ENCODE peak calls at places on chromosomes 4 and X, in six cellular contexts. K is Calu3, L is heart right ventricle, D is activated T-cell treated with anti-CD3 and anti-CD28 coated beads for 48 hours, U is AG08396, S is activated gamma-delta T cell treated with Interleukin-2 at 50 U/mL for 16 hours. F is an unnamed sample.
A peak's percentile ranks its signal among the peaks of the same experiment; 100 is the strongest.

GRCh38 chr4:159069922-159070321 is 33.0 kb upstream of the RAPGEF2 start:
- DNase-seq in D (no peak), S (no peak), K (no peak), U (peak; percentile 30), L (no peak), F (no peak)

GRCh38 chr4:971670-972500 is 1.5 kb downstream of the DGKQ start:
- DNase-seq in S (no peak), U (no peak), D (no peak), K (no peak), L (no peak), F (no peak)

GRCh38 chr4:89111833-89112563 is 665 bp downstream of the TIGD2 start:
- DNase-seq in D (no peak), L (no peak), K (peak; percentile 39), U (peak; percentile 68), S (no peak), F (no peak)

GRCh38 chr4:168562021-168562691 is 65.3 kb downstream of the PALLD start:
- DNase-seq in U (no peak), D (no peak), S (no peak), K (no peak), L (no peak), F (no peak)

GRCh38 chr4:189088783-189089182 is 851.9 kb upstream of the FRG1 start:
- DNase-seq in K (no peak), L (no peak), U (no peak), S (no peak), D (no peak), F (no peak)

GRCh38 chr4:59805176-59805575 is 1395.0 kb upstream of the ADGRL3 start:
- DNase-seq in D (no peak), U (no peak), L (no peak), K (no peak), S (no peak), F (no peak)

GRCh38 chrX:107559506-107559905 is 68.8 kb upstream of the PRPS1 start:
- DNase-seq in U (no peak), D (no peak), L (no peak), K (no peak), S (no peak), F (no peak)

GRCh38 chr4:55733874-55734437 is 85.6 kb upstream of the EXOC1L start:
- DNase-seq in D (no peak), S (no peak), K (peak; percentile 84), L (no peak), U (no peak), F (no peak)

F was measured in H54.